ENCODE peak calls at places on chromosome 19, in four cellular contexts. A is LHCN-M2, J is spleen, U is left cardiac atrium. Y is an unnamed sample.

GRCh38 chr19:47790398-47790814 is 11.9 kb downstream of the SELENOW start:
- DNase-seq in A (peak), J (peak), U (peak), Y (peak)

GRCh38 chr19:8333771-8334457 is 9.1 kb downstream of the KANK3 start:
- DNase-seq in A (no peak), J (peak), U (no peak), Y (no peak)

GRCh38 chr19:35249146-35249847 is 495 bp downstream of the LSR start:
- DNase-seq in A (no peak), J (no peak), U (no peak), Y (no peak)

GRCh38 chr19:35991731-35992450 is 3.1 kb upstream of the SDHAF1 start:
- DNase-seq in A (peak), J (no peak), U (no peak), Y (no peak)

GRCh38 chr19:43574424-43575155 is 737 bp downstream of the XRCC1 start:
- DNase-seq in A (peak), J (no peak), U (no peak), Y (no peak)

GRCh38 chr19:10553943-10554381 is 10.3 kb downstream of the ATG4D start:
- DNase-seq in A (no peak), J (peak), U (no peak), Y (no peak)

GRCh38 chr19:6590458-6591319 is at the start of gene CD70:
- DNase-seq in A (peak), J (peak), U (no peak), Y (no peak)

GRCh38 chr19:3184847-3185481 is 766 bp upstream of the NCLN start:
- DNase-seq in A (no peak), J (peak), U (peak), Y (peak)

GRCh38 chr19:47663911-47664771 is 49.1 kb upstream of the EHD2 start:
- DNase-seq in A (peak), J (no peak), U (peak), Y (peak)

GRCh38 chr19:2787115-2787514 is 1.8 kb downstream of the THOP1 start:
- DNase-seq in A (no peak), J (no peak), U (no peak), Y (no peak)

Y was measured in heart left ventricle.